ENCODE peak calls at places on chromosomes 4 and X, in four cellular contexts. C is stomach, F is heart left ventricle, G is tibial nerve. D is an unnamed sample. For H3K27me3 and H3K4me1, the result is how much of the 10 kb centered on the place peaks cover.

GRCh38 chrX:96889726-96890125 is 6.0 kb downstream of the RPA4 start:
- DNase-seq in C (no peak), F (no peak), G (no peak), D (no peak)

GRCh38 chrX:135740683-135741149 is 27.3 kb downstream of the CT45A3 start:
- DNase-seq in F (no peak), G (no peak), C (peak), D (no peak)

GRCh38 chr4:7155611-7156071 is 36.7 kb upstream of the SORCS2 start:
- DNase-seq in G (no peak), C (no peak), F (peak), D (no peak)

GRCh38 chrX:9569875-9570274 is 105.0 kb downstream of the TBL1X start:
- DNase-seq in C (no peak), F (no peak), G (no peak), D (peak)

GRCh38 chr4:121129606-121130346 is 34.3 kb downstream of the TNIP3 start:
- DNase-seq in C (no peak), G (no peak), F (no peak), D (no peak)

GRCh38 chr4:66489783-66490452 is 819.6 kb upstream of the EPHA5 start:
- DNase-seq in C (no peak), G (no peak), F (no peak), D (no peak)

GRCh38 chr4:109735566-109736454 is 5.9 kb upstream of the PLA2G12A start:
- DNase-seq in F (no peak), C (no peak), G (no peak), D (no peak)

GRCh38 chrX:68508799-68509198 is 9.9 kb downstream of the YIPF6 start:
- DNase-seq in G (no peak), C (no peak), F (no peak), D (no peak)

GRCh38 chr4:65416875-65417274 is 253.4 kb downstream of the EPHA5 start:
- DNase-seq in G (no peak), F (peak), C (peak), D (peak)

GRCh38 chrX:153446636-153446936 is 730 bp upstream of the TREX2 start:
- DNase-seq in F (no peak), C (no peak), G (no peak), D (no peak)

GRCh38 chrX:16868920-16869319 is 1.2 kb downstream of the RBBP7 start:
- DNase-seq in G (no peak), F (no peak), C (no peak), D (no peak)

GRCh38 chr4:54384563-54384962 is 155.5 kb downstream of the PDGFRA start:
- DNase-seq in G (peak), C (peak), F (no peak), D (peak)

GRCh38 chr4:36310793-36311192 is 29.4 kb downstream of the DTHD1 start:
- DNase-seq in C (no peak), F (peak), G (peak), D (no peak)

GRCh38 chr4:4549534-4549933 is 7.7 kb upstream of the STX18 start:
- DNase-seq in F (no peak), C (no peak), G (no peak), D (no peak)

GRCh38 chrX:44742480-44743155 is 101.2 kb upstream of the DUSP21 start:
- DNase-seq in G (no peak), C (no peak), F (no peak), D (no peak)

GRCh38 chr4:1534076-1534872 is 128.0 kb upstream of the NKX1-1 start:
- DNase-seq in G (no peak), C (no peak), F (peak), D (no peak)

GRCh38 chr4:164716901-164717300 is 37.0 kb upstream of the SMIM31 start:
- DNase-seq in F (no peak), C (no peak), G (no peak), D (no peak)

GRCh38 chrX:68703369-68703768 is 55.9 kb downstream of the STARD8 start:
- DNase-seq in C (no peak), F (peak), G (no peak), D (no peak)

GRCh38 chr4:67871867-67872266 is 11.9 kb downstream of the TMPRSS11D start:
- DNase-seq in C (no peak), G (no peak), F (no peak), D (no peak)

GRCh38 chrX:41010188-41010846 is 74.9 kb upstream of the USP9X start:
- DNase-seq in F (peak), C (peak), G (peak), D (peak)
- TF ChIP-seq POLR2A in F (no peak), C (no peak), G (no peak), D (peak)

GRCh38 chrX:52865328-52865980 is 2.4 kb downstream of the XAGE3 start:
- DNase-seq in G (no peak), C (no peak), F (no peak), D (no peak)
- H3K27me3 ChIP-seq in G (under half), C (under half), F (under half), D (under half)

DNA sequence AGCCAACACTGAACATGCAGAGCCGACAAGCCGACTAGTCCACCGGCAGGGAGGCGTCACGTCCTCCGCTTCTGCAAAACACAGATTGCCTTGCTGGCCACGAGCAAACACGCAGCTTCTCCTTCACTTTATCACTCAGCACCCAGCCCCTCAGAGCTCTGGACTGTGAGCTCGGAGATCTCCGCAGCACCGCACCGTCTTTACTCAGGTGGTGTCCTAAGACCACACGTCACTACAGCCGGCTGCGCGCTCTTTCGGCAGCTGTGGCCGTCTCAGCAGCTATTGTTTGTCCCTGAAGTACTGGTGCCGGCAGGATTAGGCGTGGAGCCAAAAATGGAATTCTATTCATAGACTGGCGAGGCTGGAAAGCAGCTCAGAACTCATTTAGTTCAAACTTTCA is 72.0 kb downstream of the FAT1 start:
- DNase-seq in G (peak), F (peak), C (peak), D (no peak)
- H3K4me1 ChIP-seq in G (under half), F (under half), C (under half), D (under half)

GRCh38 chrX:119467842-119468185 is 430 bp upstream of the SLC25A5 start:
- DNase-seq in F (no peak), C (no peak), G (no peak), D (no peak)

GRCh38 chrX:119466970-119467369 is 1.3 kb upstream of the SLC25A5 start:
- DNase-seq in C (no peak), G (no peak), F (no peak), D (no peak)

GRCh38 chrX:119468186-119468929 is at the start of gene SLC25A5:
- DNase-seq in G (peak), F (peak), C (peak), D (peak)

GRCh38 chrX:119467433-119467832 is 811 bp upstream of the SLC25A5 start:
- DNase-seq in F (no peak), C (no peak), G (no peak), D (no peak)

DNA sequence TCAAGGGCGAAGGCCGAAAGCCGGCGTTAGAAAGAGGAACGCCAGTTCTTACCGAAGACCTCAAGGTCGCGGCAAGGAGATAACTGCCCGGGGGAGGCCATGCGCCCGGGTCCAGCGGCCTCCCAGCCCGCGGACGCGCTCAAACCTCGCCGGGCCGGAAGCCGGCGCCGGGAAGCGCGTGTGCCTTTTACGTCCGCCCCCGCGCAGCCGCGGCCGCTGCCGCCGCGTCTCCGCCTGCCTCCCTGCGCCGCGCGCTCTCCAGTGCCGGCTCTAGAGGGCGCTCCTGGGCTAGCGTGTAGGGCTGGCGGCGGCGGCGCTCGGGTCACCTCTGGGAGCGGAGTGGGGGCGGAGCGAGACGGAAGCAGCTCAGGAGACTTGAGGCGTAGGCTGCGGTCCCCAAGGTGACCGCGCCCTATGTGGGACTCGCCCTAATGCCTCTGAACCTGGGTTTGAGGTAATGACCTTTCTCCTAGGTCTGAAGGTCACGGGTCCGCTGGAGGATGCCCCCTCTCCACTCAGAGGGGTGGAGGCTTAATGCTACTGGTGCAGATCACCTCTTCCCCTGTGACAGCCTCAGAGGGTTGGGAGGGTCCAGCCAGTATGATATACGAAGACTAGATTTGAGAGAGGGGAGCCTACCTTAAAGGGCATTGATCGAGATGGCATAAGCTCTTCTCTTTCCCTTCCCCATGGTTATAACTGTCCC is 839 bp downstream of the SLC25A5 start:
- DNase-seq in G (peak), C (peak), F (peak), D (peak)
- TF ChIP-seq POLR2A in G (no peak), C (no peak), F (no peak), D (peak)

GRCh38 chrX:24965400-24965799 is 50.4 kb downstream of the ARX start:
- DNase-seq in G (no peak), C (no peak), F (no peak), D (no peak)

GRCh38 chrX:24969812-24970211 is 46.0 kb downstream of the ARX start:
- DNase-seq in C (no peak), F (no peak), G (no peak), D (no peak)

GRCh38 chrX:24961809-24962208 is 54.0 kb downstream of the ARX start:
- DNase-seq in C (no peak), G (no peak), F (no peak), D (no peak)

DNA sequence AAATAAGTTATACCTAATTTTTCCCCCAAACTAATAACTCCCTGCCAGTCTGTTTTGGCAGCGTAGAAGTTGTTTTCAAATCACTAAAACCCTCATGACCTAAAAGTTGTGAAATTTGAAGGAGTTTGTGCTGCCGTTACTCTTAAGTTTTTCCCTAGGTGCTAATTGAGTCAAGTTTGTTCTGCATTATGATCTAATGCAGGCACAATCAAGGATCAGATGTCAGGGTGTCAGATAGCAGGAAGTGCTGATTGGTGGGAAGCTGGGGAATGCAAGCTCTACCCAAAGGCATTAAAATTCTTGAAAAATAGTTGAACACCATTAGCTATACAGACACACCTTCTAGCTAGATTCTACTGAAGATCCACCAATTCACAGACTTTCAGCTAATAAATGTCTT is 51.9 kb downstream of the ARX start:
- DNase-seq in F (no peak), G (peak), C (no peak), D (no peak)
- H3K27me3 ChIP-seq in F (under half), G (under half), C (under half), D (under half)

D was measured in thyroid gland.